ENCODE peak calls at places on chromosomes 16 and 17, in seven cellular contexts. A, L, E, C, P, I and Y are unnamed samples.

GRCh38 chr16:723695-724094 is 2.5 kb downstream of the CCDC78 start:
- DNase-seq in C (no peak), A (no peak), E (no peak), I (no peak), L (no peak), P (no peak), Y (no peak)

GRCh38 chr16:72044825-72045359 is 9.4 kb upstream of the HP start:
- DNase-seq in C (no peak), A (no peak), E (no peak), I (no peak), P (no peak), L (no peak), Y (no peak)

GRCh38 chr17:52947418-52947817 is 788.9 kb upstream of the CA10 start:
- DNase-seq in C (no peak), I (no peak), L (no peak), A (no peak), P (no peak), E (no peak), Y (no peak)

GRCh38 chr17:28204244-28204643 is 114.8 kb upstream of the TMEM97 start:
- DNase-seq in A (no peak), P (no peak), C (no peak), L (no peak), E (no peak), I (no peak), Y (no peak)

GRCh38 chr17:38918916-38919315 is 6.5 kb upstream of the LASP1NB start:
- DNase-seq in P (no peak), C (no peak), I (no peak), L (no peak), A (no peak), E (no peak), Y (no peak)

GRCh38 chr17:78053777-78054468 is 74.6 kb downstream of the TMC6 start:
- DNase-seq in A (no peak), P (no peak), I (no peak), E (no peak), C (no peak), L (no peak), Y (no peak)

GRCh38 chr16:62225675-62226074 is 189.4 kb upstream of the CDH8 start:
- DNase-seq in C (peak), I (no peak), E (peak), L (no peak), P (peak), A (peak), Y (peak)

GRCh38 chr17:58233547-58233946 is 4.8 kb upstream of the LPO start:
- DNase-seq in E (no peak), I (no peak), P (no peak), C (no peak), A (no peak), L (no peak), Y (no peak)

GRCh38 chr17:81329279-81329926 is 34.3 kb upstream of the SLC38A10 start:
- DNase-seq in P (no peak), I (no peak), C (peak), A (no peak), E (peak), L (peak), Y (peak)

GRCh38 chr17:68351395-68351794 is 60.1 kb downstream of the ARSG start:
- DNase-seq in P (no peak), E (no peak), L (no peak), A (no peak), C (no peak), I (no peak), Y (peak)

GRCh38 chr17:63519972-63520882 is 2.9 kb upstream of the KCNH6 start:
- DNase-seq in I (no peak), E (no peak), L (no peak), P (no peak), A (no peak), C (peak), Y (no peak)

GRCh38 chr17:80872999-80873951 is 118.4 kb upstream of the CHMP6 start:
- DNase-seq in C (no peak), P (peak), E (no peak), L (no peak), A (peak), I (no peak), Y (no peak)

GRCh38 chr17:79224903-79225302 is 150.3 kb downstream of the ENGASE start:
- DNase-seq in A (no peak), P (no peak), I (no peak), L (no peak), E (no peak), C (no peak), Y (no peak)